ENCODE peak calls at places on chromosomes 12 and 14, in four cellular contexts. X is EL, G is coronary artery, R is NCI-H460. W is an unnamed sample.

GRCh38 chr14:54606178-54606577 is 39.2 kb downstream of the SAMD4A start:
- DNase-seq in X (peak), G (no peak), R (no peak), W (peak)

GRCh38 chr14:61712137-61712536 is 16.8 kb downstream of the HIF1A start:
- DNase-seq in X (no peak), G (no peak), R (no peak), W (no peak)

GRCh38 chr14:23154876-23155587 is 28.4 kb downstream of the SLC7A8 start:
- DNase-seq in X (peak), G (peak), R (peak), W (peak)

GRCh38 chr12:117121456-117121855 is 22.2 kb upstream of the TESC start:
- DNase-seq in X (no peak), G (no peak), R (no peak), W (no peak)

GRCh38 chr14:54338696-54339317 is 58.0 kb upstream of the CDKN3 start:
- DNase-seq in X (peak), G (no peak), R (peak), W (peak)

GRCh38 chr14:71324767-71325272 is 417.6 kb downstream of the PCNX1 start:
- DNase-seq in X (no peak), G (no peak), R (no peak), W (no peak)

GRCh38 chr14:103384450-103385152 is 614 bp upstream of the MARK3 start:
- DNase-seq in X (no peak), G (no peak), R (no peak), W (no peak)

GRCh38 chr12:39272934-39273770 is 169.8 kb downstream of the KIF21A start:
- DNase-seq in X (peak), G (no peak), R (peak), W (peak)

GRCh38 chr12:94175763-94176660 is 27.6 kb downstream of the PLXNC1 start:
- DNase-seq in X (peak), G (no peak), R (no peak), W (no peak)

GRCh38 chr12:60225216-60226000 is 629.6 kb downstream of the SLC16A7 start:
- DNase-seq in X (no peak), G (no peak), R (no peak), W (no peak)

GRCh38 chr14:102717211-102717610 is 60.0 kb upstream of the TRAF3 start:
- DNase-seq in X (no peak), G (no peak), R (no peak), W (peak)

W was measured in LHCN-M2.